ENCODE peak calls at places on chromosomes 6 and 20, in nine cellular contexts. K is HAP-1; T is GM04503; P is EL; X is stimulated activated CD8-positive, alpha-beta memory T cell treated with anti-CD3 and anti-CD28 coated beads, Interleukin-12 subunit alpha, Interleukin-12 subunit beta, amount 100 ng/mL, for 4 hours; V is NCI-H510A treated with DMSO at 0.1 percent for 48 hours; Z is C1 segment of cervical spinal cord; D is neuronal stem cell; W is COR-L47. Y is an unnamed sample.

GRCh38 chr6:127539292-127539691 is 20.2 kb upstream of the MTCL3 start:
- DNase-seq in K (no peak), T (no peak), P (peak; percentile 13), X (no peak), V (peak; percentile 13), Z (no peak), D (no peak), W (peak; percentile 10), Y (peak; percentile 32)

GRCh38 chr6:162964703-162965140 is 236.9 kb downstream of the PACRG start:
- DNase-seq in K (no peak), T (peak; percentile 100), P (peak; percentile 100), X (no peak), V (no peak), Z (no peak), D (no peak), W (peak; percentile 3), Y (peak; percentile 100)

GRCh38 chr6:155274533-155274932 is 10.7 kb downstream of the CLDN20 start:
- DNase-seq in K (no peak), T (no peak), P (peak; percentile 48), X (no peak), V (no peak), Z (no peak), D (no peak), W (no peak), Y (peak; percentile 58)

GRCh38 chr6:105459049-105459448 is 56.2 kb upstream of the PREP start:
- DNase-seq in K (no peak), T (no peak), P (peak; percentile 42), X (no peak), V (no peak), Z (no peak), D (no peak), W (no peak), Y (peak; percentile 30)

GRCh38 chr20:46630336-46630735 is 20.9 kb downstream of the SLC13A3 start:
- DNase-seq in K (no peak), T (no peak), P (no peak), X (no peak), V (no peak), Z (no peak), D (no peak), W (no peak), Y (no peak)

GRCh38 chr6:12769556-12770255 is 53.1 kb downstream of the PHACTR1 start:
- DNase-seq in K (no peak), T (no peak), P (peak; percentile 69), X (no peak), V (no peak), Z (no peak), D (no peak), W (no peak), Y (peak; percentile 60)

GRCh38 chr20:45912344-45912682 is 358 bp upstream of the PLTP start:
- DNase-seq in K (no peak), T (no peak), P (no peak), X (no peak), V (no peak), Z (no peak), D (no peak), W (no peak), Y (no peak)

GRCh38 chr6:72657798-72658197 is 35.9 kb downstream of the KCNQ5 start:
- DNase-seq in K (no peak), T (no peak), P (peak; percentile 62), X (no peak), V (no peak), Z (no peak), D (no peak), W (no peak), Y (peak; percentile 64)

GRCh38 chr20:36399147-36399968 is 93.2 kb downstream of the DLGAP4 start:
- DNase-seq in K (peak; percentile 85), T (no peak), P (peak; percentile 50), X (no peak), V (peak; percentile 21), Z (no peak), D (peak; percentile 32), W (peak; percentile 14), Y (peak; percentile 22)

GRCh38 chr20:63606701-63607100 is 20.2 kb downstream of the GMEB2 start:
- DNase-seq in K (no peak), T (no peak), P (no peak), X (no peak), V (no peak), Z (no peak), D (no peak), W (no peak), Y (no peak)

GRCh38 chr6:42451595-42452170 is at the start of gene TRERF1:
- DNase-seq in K (peak; percentile 92), T (no peak), P (peak; percentile 85), X (peak; percentile 16), V (peak; percentile 98), Z (no peak), D (peak; percentile 83), W (peak; percentile 76), Y (peak; percentile 82)

GRCh38 chr6:44715925-44716324 is 328.4 kb downstream of the CDC5L start:
- DNase-seq in K (no peak), T (no peak), P (no peak), X (no peak), V (no peak), Z (no peak), D (no peak), W (no peak), Y (no peak)

GRCh38 chr20:18857640-18858039 is 44.1 kb downstream of the SCP2D1 start:
- DNase-seq in K (no peak), T (no peak), P (peak; percentile 42), X (no peak), V (no peak), Z (no peak), D (no peak), W (no peak), Y (peak; percentile 31)

GRCh38 chr20:18276821-18277220 is 11.5 kb upstream of the ZNF133 start:
- DNase-seq in K (peak; percentile 85), T (no peak), P (peak; percentile 67), X (no peak), V (peak; percentile 92), Z (no peak), D (peak; percentile 75), W (peak; percentile 69), Y (peak; percentile 68)

GRCh38 chr6:35343092-35343834 is 905 bp downstream of the PPARD start:
- DNase-seq in K (peak; percentile 32), T (no peak), P (peak; percentile 49), X (no peak), V (no peak), Z (no peak), D (no peak), W (no peak), Y (peak; percentile 52)

GRCh38 chr6:6004147-6004995 is 2.4 kb downstream of the NRN1 start:
- DNase-seq in K (peak; percentile 63), T (peak; percentile 27), P (no peak), X (no peak), V (no peak), Z (no peak), D (no peak), W (no peak), Y (no peak)

GRCh38 chr20:38878798-38879197 is 47.4 kb upstream of the FAM83D start:
- DNase-seq in K (peak; percentile 52), T (no peak), P (no peak), X (no peak), V (no peak), Z (no peak), D (peak; percentile 44), W (no peak), Y (peak; percentile 37)

GRCh38 chr20:62739581-62740285 is 31.1 kb downstream of the NTSR1 start:
- DNase-seq in K (no peak), T (no peak), P (peak; percentile 54), X (peak; percentile 19), V (no peak), Z (no peak), D (no peak), W (no peak), Y (peak; percentile 37)

GRCh38 chr6:21798468-21798867 is 204.9 kb downstream of the SOX4 start:
- DNase-seq in K (no peak), T (no peak), P (no peak), X (no peak), V (no peak), Z (no peak), D (no peak), W (no peak), Y (no peak)

GRCh38 chr20:48467622-48468021 is 360.2 kb downstream of the PREX1 start:
- DNase-seq in K (peak; percentile 19), T (no peak), P (peak; percentile 6), X (no peak), V (no peak), Z (no peak), D (no peak), W (no peak), Y (peak; percentile 11)

GRCh38 chr6:169829786-169830185 is 78.4 kb downstream of the ERMARD start:
- DNase-seq in K (no peak), T (no peak), P (no peak), X (no peak), V (no peak), Z (no peak), D (no peak), W (no peak), Y (no peak)

GRCh38 chr20:49288784-49289696 is 11.2 kb upstream of the ZNFX1 start:
- DNase-seq in K (no peak), T (no peak), P (peak; percentile 24), X (no peak), V (peak; percentile 83), Z (no peak), D (no peak), W (no peak), Y (no peak)

GRCh38 chr6:142935553-142936517 is 9.1 kb downstream of the HIVEP2 start:
- DNase-seq in K (no peak), T (no peak), P (no peak), X (no peak), V (no peak), Z (no peak), D (no peak), W (no peak), Y (no peak)

GRCh38 chr6:118152524-118152923 is 245.5 kb downstream of the SLC35F1 start:
- DNase-seq in K (no peak), T (no peak), P (no peak), X (no peak), V (no peak), Z (no peak), D (no peak), W (no peak), Y (no peak)

GRCh38 chr6:113120577-113121285 is 736.4 kb upstream of the MARCKS start:
- DNase-seq in K (no peak), T (peak; percentile 95), P (peak; percentile 98), X (no peak), V (no peak), Z (no peak), D (no peak), W (no peak), Y (peak; percentile 100)

GRCh38 chr6:116190550-116190949 is 63.3 kb downstream of the TSPYL4 start:
- DNase-seq in K (no peak), T (peak; percentile 65), P (peak; percentile 66), X (no peak), V (no peak), Z (no peak), D (no peak), W (no peak), Y (peak; percentile 89)

GRCh38 chr6:148457137-148457842 is 114.7 kb downstream of the SASH1 start:
- DNase-seq in K (no peak), T (peak; percentile 40), P (peak; percentile 56), X (no peak), V (no peak), Z (no peak), D (no peak), W (no peak), Y (peak; percentile 80)

GRCh38 chr6:135163440-135163738 is 17.7 kb upstream of the MYB start:
- DNase-seq in K (no peak), T (no peak), P (no peak), X (no peak), V (no peak), Z (no peak), D (no peak), W (no peak), Y (no peak)

GRCh38 chr6:105372862-105373182 is 30.1 kb downstream of the PREP start:
- DNase-seq in K (no peak), T (no peak), P (no peak), X (no peak), V (no peak), Z (no peak), D (no peak), W (no peak), Y (no peak)

GRCh38 chr6:111727041-111727440 is 121.4 kb upstream of the TRAF3IP2 start:
- DNase-seq in K (no peak), T (peak; percentile 68), P (peak; percentile 91), X (no peak), V (no peak), Z (no peak), D (no peak), W (no peak), Y (peak; percentile 59)

GRCh38 chr6:156418253-156418652 is 358.9 kb upstream of the ARID1B start:
- DNase-seq in K (no peak), T (no peak), P (no peak), X (no peak), V (no peak), Z (no peak), D (no peak), W (no peak), Y (no peak)

Y was measured in EH.